ENCODE peak calls at places on chromosome 7, in six cellular contexts. I is GM13977, W is Peyer's patch, G is mucosa of descending colon, R is A549, Y is psoas muscle. L is an unnamed sample.

GRCh38 chr7:17325364-17325763 is 26.9 kb downstream of the AHR start:
- DNase-seq in I (no peak), G (no peak), R (no peak), Y (no peak), W (no peak), L (no peak)

GRCh38 chr7:110119883-110120581 is 970.9 kb upstream of the LRRN3 start:
- DNase-seq in Y (no peak), I (no peak), W (no peak), R (no peak), G (no peak), L (no peak)

GRCh38 chr7:68537228-68538071 is 1060.8 kb upstream of the AUTS2 start:
- DNase-seq in I (no peak), W (no peak), G (no peak), Y (no peak), R (no peak), L (no peak)

GRCh38 chr7:139321071-139321745 is 19.9 kb upstream of the FMC1 start:
- DNase-seq in I (no peak), Y (no peak), G (no peak), R (no peak), W (no peak), L (no peak)

GRCh38 chr7:44533301-44534055 is 7.7 kb downstream of the NPC1L1 start:
- DNase-seq in Y (no peak), I (no peak), R (no peak), G (no peak), W (no peak), L (peak; percentile 14)

GRCh38 chr7:112869111-112869774 is 79.0 kb upstream of the TMEM168 start:
- DNase-seq in R (peak; percentile 40), G (no peak), W (peak; percentile 73), Y (no peak), I (peak; percentile 24), L (peak; percentile 53)

GRCh38 chr7:120973849-120974248 is 14.7 kb upstream of the CPED1 start:
- DNase-seq in I (no peak), R (no peak), G (no peak), W (no peak), Y (no peak), L (no peak)

GRCh38 chr7:128672927-128673517 is 930 bp downstream of the GARIN1A start:
- DNase-seq in R (no peak), Y (no peak), I (no peak), G (no peak), W (no peak), L (no peak)

GRCh38 chr7:99525713-99526440 is 21.4 kb downstream of the ZKSCAN5 start:
- DNase-seq in R (no peak), Y (no peak), W (peak; percentile 63), G (no peak), I (no peak), L (no peak)

GRCh38 chr7:91185771-91186170 is 78.5 kb upstream of the FZD1 start:
- DNase-seq in I (no peak), R (no peak), G (no peak), Y (no peak), W (no peak), L (no peak)

GRCh38 chr7:37908221-37908788 is 8.3 kb downstream of the SFRP4 start:
- DNase-seq in W (no peak), I (no peak), R (no peak), G (no peak), Y (no peak), L (no peak)

GRCh38 chr7:100607111-100607510 is 4.9 kb downstream of the PCOLCE start:
- DNase-seq in R (no peak), Y (no peak), G (no peak), W (no peak), I (no peak), L (no peak)

GRCh38 chr7:45184326-45185027 is 26.9 kb downstream of the RAMP3 start:
- DNase-seq in I (no peak), G (no peak), Y (no peak), W (peak; percentile 4), R (no peak), L (no peak)

GRCh38 chr7:88842217-88842616 is 46.7 kb upstream of the TEX47 start:
- DNase-seq in Y (no peak), G (no peak), W (no peak), I (no peak), R (no peak), L (no peak)

GRCh38 chr7:1503390-1503789 is 799 bp downstream of the INTS1 start:
- DNase-seq in I (no peak), R (no peak), W (no peak), G (peak; percentile 43), Y (no peak), L (no peak)

GRCh38 chr7:26653966-26654365 is 210.4 kb downstream of the SKAP2 start:
- DNase-seq in R (no peak), W (no peak), Y (no peak), I (no peak), G (no peak), L (no peak)

GRCh38 chr7:26656735-26657134 is 207.7 kb downstream of the SKAP2 start:
- DNase-seq in W (no peak), Y (no peak), G (no peak), I (no peak), R (no peak), L (no peak)

GRCh38 chr7:26657139-26657753 is 207.1 kb downstream of the SKAP2 start:
- DNase-seq in I (no peak), R (no peak), G (no peak), Y (no peak), W (no peak), L (no peak)

GRCh38 chr7:26653430-26653911 is 210.9 kb downstream of the SKAP2 start:
- DNase-seq in G (peak; percentile 72), R (no peak), I (no peak), W (peak; percentile 63), Y (no peak), L (no peak)

DNA sequence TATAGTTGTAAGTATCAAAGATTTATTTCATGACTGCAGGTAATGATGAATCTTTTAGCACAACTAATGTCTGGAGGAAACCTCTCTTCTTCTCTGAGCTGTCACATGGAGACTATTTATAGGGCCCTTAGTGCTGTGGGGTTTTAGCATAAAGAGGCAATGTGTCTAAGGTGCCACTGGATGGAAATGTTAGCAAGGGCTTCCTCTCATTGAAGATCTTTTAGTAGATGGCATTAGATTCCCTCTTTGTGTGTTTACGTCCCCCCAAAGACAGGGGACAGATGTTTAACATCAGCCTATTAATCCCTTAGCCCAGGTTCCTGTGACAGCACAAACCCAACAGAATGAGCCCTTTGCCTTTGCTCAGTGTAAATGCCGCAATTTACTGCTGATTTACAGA is 208.6 kb downstream of the SKAP2 start:
- DNase-seq in G (no peak), W (no peak), Y (no peak), I (no peak), R (no peak), L (no peak)
- TF ChIP-seq CTCF in G (no peak), W (no peak), Y (no peak), I (no peak), R (no peak), L (no peak)

DNA sequence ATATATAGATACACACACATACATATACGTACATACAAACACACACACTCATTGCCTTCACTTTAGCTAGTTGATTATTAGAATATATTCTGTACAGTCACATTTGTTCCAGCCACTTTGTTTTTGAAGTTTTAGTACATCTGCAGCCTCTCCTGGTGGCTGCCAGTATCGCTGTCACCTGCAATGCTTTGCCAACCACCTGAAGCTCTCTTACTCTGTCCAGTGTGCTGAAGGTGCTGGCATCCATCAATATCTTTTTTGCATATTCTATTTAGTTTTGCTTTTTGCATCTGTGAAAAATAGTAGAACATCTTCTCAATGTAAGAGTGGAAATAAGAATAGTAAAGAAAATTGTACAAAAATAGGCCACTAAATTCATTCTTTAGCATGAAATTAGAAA is 388.6 kb downstream of the EXOC4 start:
- DNase-seq in Y (no peak), G (no peak), R (no peak), W (no peak), I (no peak), L (no peak)
- TF ChIP-seq CTCF in Y (no peak), G (no peak), R (no peak), W (no peak), I (no peak), L (no peak)

GRCh38 chr7:28296571-28297483 is 115.5 kb upstream of the CREB5 start:
- DNase-seq in I (no peak), G (no peak), W (peak; percentile 60), Y (peak; percentile 25), R (peak; percentile 18), L (no peak)
- TF ChIP-seq CTCF in I (peak; percentile 58), G (peak; percentile 17), W (no peak), Y (peak; percentile 29), R (peak; percentile 50), L (no peak)

GRCh38 chr7:30770936-30771858 is at the start of gene MINDY4:
- DNase-seq in W (peak; percentile 85), Y (peak; percentile 88), R (peak; percentile 87), I (peak; percentile 89), G (peak; percentile 88), L (peak; percentile 80)
- TF ChIP-seq CTCF in W (no peak), Y (no peak), R (no peak), I (no peak), G (no peak), L (no peak)

GRCh38 chr7:34845666-34846361 is 187.8 kb downstream of the NPSR1 start:
- DNase-seq in Y (no peak), W (no peak), I (no peak), G (no peak), R (no peak), L (no peak)
- TF ChIP-seq CTCF in Y (no peak), W (no peak), I (no peak), G (no peak), R (no peak), L (no peak)

GRCh38 chr7:149872419-149873073 is 1.2 kb upstream of the ATP6V0E2 start:
- DNase-seq in W (peak; percentile 78), I (peak; percentile 64), Y (peak; percentile 80), G (peak; percentile 72), R (peak; percentile 99), L (no peak)
- TF ChIP-seq CTCF in W (no peak), I (no peak), Y (peak; percentile 31), G (peak; percentile 13), R (no peak), L (no peak)

DNA sequence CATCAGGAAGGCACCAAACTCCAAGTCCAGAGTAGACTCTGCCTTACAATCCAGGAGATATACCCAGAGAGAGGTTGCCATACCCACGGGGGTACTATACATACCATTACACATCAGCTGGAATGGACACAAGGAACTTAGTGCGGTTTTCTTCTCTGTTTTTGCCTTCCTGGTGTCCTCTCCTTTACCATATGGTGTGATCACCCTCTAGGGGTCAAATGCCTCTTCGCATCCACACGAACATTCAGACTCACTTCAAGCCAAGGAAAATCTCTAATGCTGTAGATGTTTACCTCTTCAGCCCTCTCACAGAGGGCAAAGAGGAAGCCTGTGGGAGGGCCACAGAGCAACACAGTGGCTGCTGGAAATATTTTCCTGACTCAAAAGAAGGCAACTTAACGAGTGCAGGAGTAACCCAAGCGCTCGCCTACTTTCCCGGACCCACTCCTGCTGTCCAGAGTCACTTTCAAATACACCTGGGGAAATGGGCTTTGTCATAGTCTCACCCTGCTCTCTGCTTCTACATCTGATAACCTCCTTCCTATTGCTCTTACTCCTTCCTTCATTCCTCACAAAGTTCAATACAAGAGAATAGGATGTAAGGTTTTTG is 220.7 kb downstream of the C7orf25 start:
- DNase-seq in Y (no peak), W (no peak), R (peak; percentile 6), I (no peak), G (no peak), L (no peak)
- TF ChIP-seq CTCF in Y (peak; percentile 31), W (no peak), R (peak; percentile 32), I (peak; percentile 38), G (no peak), L (no peak)

L was measured in B cell.